ENCODE peak calls at places on chromosomes 5 and 9, in eight cellular contexts. T is tibial artery, Z is K562, I is NB4, O is fibroblast of the aortic adventitia, C is mucosa of descending colon, L is A549, A is psoas muscle. B is an unnamed sample.

GRCh38 chr9:98726735-98727134 is 18.0 kb upstream of the GABBR2 start:
- DNase-seq in T (no peak), Z (no peak), I (peak), O (peak), C (no peak), L (no peak), A (no peak), B (no peak)

GRCh38 chr9:115615821-115616665 is 498.1 kb upstream of the TNC start:
- DNase-seq in T (no peak), Z (no peak), I (no peak), O (peak), C (no peak), L (peak), A (no peak), B (no peak)

GRCh38 chr5:77379558-77380061 is 112.5 kb downstream of the WDR41 start:
- DNase-seq in T (no peak), Z (no peak), I (peak), O (no peak), C (no peak), L (no peak), A (no peak), B (no peak)

GRCh38 chr9:126436545-126437269 is 110.1 kb downstream of the MVB12B start:
- DNase-seq in T (no peak), Z (no peak), I (peak), O (no peak), C (no peak), L (no peak), A (no peak), B (no peak)

GRCh38 chr5:74526111-74526510 is 114.4 kb downstream of the ENC1 start:
- DNase-seq in T (no peak), Z (no peak), I (no peak), O (no peak), C (no peak), L (no peak), A (no peak), B (no peak)

GRCh38 chr5:14503017-14503680 is 78.4 kb upstream of the OTULINL start:
- DNase-seq in T (no peak), Z (no peak), I (no peak), O (no peak), C (no peak), L (no peak), A (no peak), B (no peak)

GRCh38 chr9:68777070-68777763 is 72.2 kb downstream of the PIP5K1B start:
- DNase-seq in T (no peak), Z (no peak), I (no peak), O (no peak), C (no peak), L (no peak), A (no peak), B (no peak)

GRCh38 chr9:136156216-136157120 is 37.8 kb upstream of the TMEM250 start:
- DNase-seq in T (no peak), Z (no peak), I (no peak), O (no peak), C (no peak), L (no peak), A (no peak), B (no peak)

GRCh38 chr5:60740322-60740721 is 40.4 kb upstream of the DEPDC1B start:
- DNase-seq in T (no peak), Z (no peak), I (no peak), O (no peak), C (no peak), L (no peak), A (no peak), B (no peak)

GRCh38 chr5:133234911-133235310 is 183.1 kb downstream of the HSPA4 start:
- DNase-seq in T (no peak), Z (no peak), I (no peak), O (no peak), C (no peak), L (no peak), A (no peak), B (no peak)

GRCh38 chr9:38062498-38063362 is 6.3 kb downstream of the SHB start:
- DNase-seq in T (no peak), Z (peak), I (no peak), O (peak), C (no peak), L (no peak), A (no peak), B (no peak)

GRCh38 chr9:92650296-92650695 is 19.6 kb downstream of the IPPK start:
- DNase-seq in T (no peak), Z (no peak), I (no peak), O (no peak), C (no peak), L (no peak), A (no peak), B (no peak)

GRCh38 chr5:80961376-80962281 is 1.5 kb downstream of the RASGRF2 start:
- DNase-seq in T (no peak), Z (no peak), I (peak), O (no peak), C (peak), L (no peak), A (no peak), B (no peak)

GRCh38 chr9:13939129-13939528 is 374.8 kb downstream of the NFIB start:
- DNase-seq in T (no peak), Z (no peak), I (peak), O (peak), C (no peak), L (no peak), A (no peak), B (no peak)

GRCh38 chr5:609506-609905 is 2.6 kb upstream of the CEP72 start:
- DNase-seq in T (peak), Z (no peak), I (no peak), O (no peak), C (no peak), L (no peak), A (no peak), B (no peak)

GRCh38 chr9:88527626-88528025 is 7.4 kb upstream of the NXNL2 start:
- DNase-seq in T (no peak), Z (no peak), I (no peak), O (no peak), C (no peak), L (no peak), A (no peak), B (no peak)

GRCh38 chr9:132078369-132079356 is 1.0 kb downstream of the MED27 start:
- DNase-seq in T (no peak), Z (peak), I (no peak), O (peak), C (peak), L (no peak), A (peak), B (no peak)

GRCh38 chr5:170145462-170145861 is 39.8 kb downstream of the FOXI1 start:
- DNase-seq in T (no peak), Z (peak), I (peak), O (no peak), C (no peak), L (peak), A (no peak), B (no peak)

GRCh38 chr5:80255752-80256479 is at the start of gene SERINC5:
- DNase-seq in T (peak), Z (peak), I (peak), O (peak), C (peak), L (peak), A (peak), B (peak)

GRCh38 chr9:17477816-17478215 is 101.0 kb upstream of the SH3GL2 start:
- DNase-seq in T (no peak), Z (no peak), I (no peak), O (no peak), C (no peak), L (no peak), A (no peak), B (no peak)

GRCh38 chr9:114505187-114506081 is at the start of gene WHRN:
- DNase-seq in T (peak), Z (peak), I (peak), O (peak), C (peak), L (peak), A (peak), B (peak)

GRCh38 chr5:64690104-64690416 is 243 bp upstream of the SHISAL2B start:
- DNase-seq in T (no peak), Z (no peak), I (no peak), O (no peak), C (no peak), L (no peak), A (no peak), B (no peak)

GRCh38 chr9:20906326-20906725 is 125.1 kb downstream of the HACD4 start:
- DNase-seq in T (no peak), Z (no peak), I (no peak), O (peak), C (no peak), L (no peak), A (no peak), B (no peak)

GRCh38 chr9:115369322-115369957 is 251.5 kb upstream of the TNC start:
- DNase-seq in T (no peak), Z (no peak), I (no peak), O (peak), C (no peak), L (peak), A (no peak), B (no peak)

GRCh38 chr9:72946318-72946717 is 6.5 kb downstream of the ALDH1A1 start:
- DNase-seq in T (no peak), Z (no peak), I (no peak), O (no peak), C (no peak), L (peak), A (no peak), B (no peak)

GRCh38 chr5:157459715-157460599 is at the start of gene NIPAL4:
- DNase-seq in T (no peak), Z (no peak), I (peak), O (no peak), C (peak), L (peak), A (no peak), B (no peak)

GRCh38 chr5:80931423-80931822 is 28.7 kb upstream of the RASGRF2 start:
- DNase-seq in T (no peak), Z (no peak), I (no peak), O (no peak), C (no peak), L (no peak), A (no peak), B (no peak)

GRCh38 chr9:136279471-136279870 is 24.4 kb downstream of the CCDC187 start:
- DNase-seq in T (no peak), Z (no peak), I (no peak), O (no peak), C (no peak), L (no peak), A (no peak), B (no peak)

GRCh38 chr5:173434270-173434669 is 106.1 kb upstream of the STC2 start:
- DNase-seq in T (no peak), Z (no peak), I (no peak), O (no peak), C (no peak), L (no peak), A (no peak), B (no peak)

GRCh38 chr5:125190232-125191051 is 444.0 kb upstream of the ZNF608 start:
- DNase-seq in T (no peak), Z (no peak), I (no peak), O (no peak), C (no peak), L (no peak), A (no peak), B (no peak)

GRCh38 chr5:66958984-66959641 is 237.5 kb downstream of the CD180 start:
- DNase-seq in T (no peak), Z (no peak), I (no peak), O (peak), C (no peak), L (peak), A (peak), B (peak)

GRCh38 chr5:128060644-128061388 is 22.8 kb upstream of the SLC12A2 start:
- DNase-seq in T (no peak), Z (no peak), I (no peak), O (no peak), C (no peak), L (no peak), A (no peak), B (no peak)

GRCh38 chr9:135741276-135742219 is 39.6 kb downstream of the KCNT1 start:
- DNase-seq in T (no peak), Z (no peak), I (no peak), O (no peak), C (no peak), L (no peak), A (no peak), B (no peak)

GRCh38 chr9:130364619-130365322 is 80.0 kb upstream of the ASS1 start:
- DNase-seq in T (no peak), Z (no peak), I (no peak), O (no peak), C (no peak), L (no peak), A (no peak), B (no peak)

GRCh38 chr5:17267099-17267498 is 49.7 kb downstream of the BASP1 start:
- DNase-seq in T (no peak), Z (no peak), I (no peak), O (no peak), C (no peak), L (no peak), A (no peak), B (no peak)

GRCh38 chr5:17065468-17065867 is 129.4 kb upstream of the MYO10 start:
- DNase-seq in T (no peak), Z (no peak), I (no peak), O (no peak), C (no peak), L (no peak), A (no peak), B (no peak)

GRCh38 chr5:170297589-170298462 is at the start of gene LCP2:
- DNase-seq in T (no peak), Z (no peak), I (peak), O (no peak), C (no peak), L (no peak), A (no peak), B (no peak)

GRCh38 chr9:78304357-78304756 is 7.4 kb downstream of the PSAT1 start:
- DNase-seq in T (peak), Z (no peak), I (no peak), O (no peak), C (no peak), L (no peak), A (no peak), B (no peak)
- H3K4me3 ChIP-seq in T (no peak), Z (no peak), I (no peak), O (no peak), C (no peak), L (no peak), A (no peak), B (no peak)

GRCh38 chr5:135750506-135750905 is 84.0 kb upstream of the SLC25A48 start:
- DNase-seq in T (no peak), Z (no peak), I (no peak), O (no peak), C (no peak), L (no peak), A (no peak), B (no peak)
- TF ChIP-seq CTCF in T (no peak), Z (peak), I (peak), O (no peak), C (no peak), L (no peak), A (no peak), B (no peak)

GRCh38 chr5:97967292-97967691 is 784.2 kb upstream of the RIOK2 start:
- DNase-seq in T (no peak), Z (no peak), I (no peak), O (no peak), C (no peak), L (no peak), A (no peak), B (no peak)
- H3K4me3 ChIP-seq in T (no peak), Z (no peak), I (no peak), O (no peak), C (no peak), L (no peak), A (no peak), B (no peak)

DNA sequence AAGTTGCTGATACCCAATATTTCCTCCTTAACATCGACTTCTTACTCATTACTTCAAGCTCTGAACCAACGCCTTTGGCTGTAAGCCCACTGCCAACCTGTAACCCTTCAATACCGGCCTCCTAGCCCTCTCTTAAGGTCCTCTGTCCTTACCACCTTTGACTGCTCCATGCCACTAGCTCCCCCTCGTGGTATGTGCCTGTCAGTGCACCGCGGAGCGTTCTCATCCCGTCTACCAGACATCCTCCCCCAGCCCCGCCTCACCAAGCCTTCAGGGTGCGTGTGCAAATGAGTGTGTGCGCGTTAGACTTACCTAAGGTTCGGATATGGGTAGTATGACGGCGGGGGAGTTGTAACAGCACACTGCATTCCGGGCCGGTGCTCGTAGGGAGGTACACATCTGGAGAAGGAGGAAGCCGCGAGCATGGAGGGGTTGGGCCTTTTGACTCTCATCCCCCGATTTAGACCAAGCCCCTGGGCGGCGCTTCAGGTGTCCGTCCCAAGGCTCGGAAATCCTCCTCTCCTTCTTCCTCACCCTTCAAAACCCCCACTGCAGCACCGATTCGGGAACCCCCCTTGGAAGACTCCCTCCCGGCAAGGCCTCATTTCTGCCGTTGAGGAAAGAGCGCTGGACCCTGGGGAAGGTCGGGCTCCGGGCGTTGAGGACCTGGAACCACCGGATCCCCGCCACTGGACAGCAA is 2.8 kb upstream of the MYORG start:
- DNase-seq in T (peak), Z (peak), I (peak), O (peak), C (peak), L (peak), A (peak), B (peak)
- TF ChIP-seq CTCF in T (peak), Z (peak), I (peak), O (peak), C (peak), L (peak), A (peak), B (peak)

B was measured in lower lobe of right lung.